ENCODE peak calls at places on chromosomes 13 and 19, in four cellular contexts. Y is K562, V is HepG2, E is GM12878. T is an unnamed sample.

GRCh38 chr19:53432088-53432661 is 391 bp downstream of the ZNF761 start:
- DNase-seq in Y (peak), V (no peak), E (no peak), T (peak)

GRCh38 chr19:7386308-7386707 is 37.6 kb downstream of the ARHGEF18 start:
- DNase-seq in E (no peak), V (no peak), Y (no peak), T (peak)

GRCh38 chr19:49940482-49940791 is 11.1 kb upstream of the NUP62 start:
- DNase-seq in V (no peak), Y (no peak), E (no peak), T (no peak)

GRCh38 chr19:14363203-14364097 is 17.8 kb upstream of the ADGRE5 start:
- DNase-seq in E (no peak), Y (peak), V (peak), T (peak)

GRCh38 chr13:61954092-61954491 is 538.4 kb upstream of the PCDH20 start:
- DNase-seq in E (no peak), V (peak), Y (no peak), T (no peak)

GRCh38 chr13:74201530-74201929 is 67.3 kb upstream of the KLF12 start:
- DNase-seq in Y (no peak), E (no peak), V (no peak), T (no peak)

GRCh38 chr19:34500656-34501120 is 19.1 kb downstream of the WTIP start:
- DNase-seq in Y (peak), V (no peak), E (no peak), T (peak)

GRCh38 chr13:96958286-96958891 is 35.9 kb downstream of the OXGR1 start:
- DNase-seq in E (no peak), V (peak), Y (peak), T (no peak)

GRCh38 chr19:1884291-1884718 is 991 bp downstream of the ABHD17A start:
- DNase-seq in Y (peak), V (no peak), E (no peak), T (no peak)

GRCh38 chr19:6826281-6826920 is 53.9 kb downstream of the VAV1 start:
- DNase-seq in V (no peak), E (no peak), Y (no peak), T (no peak)

GRCh38 chr13:51576754-51577153 is 7.5 kb upstream of the WDFY2 start:
- DNase-seq in V (no peak), Y (no peak), E (no peak), T (no peak)

GRCh38 chr19:50511069-50511822 is at the start of gene JOSD2:
- DNase-seq in V (peak), Y (peak), E (peak), T (peak)

GRCh38 chr13:95552539-95553270 is at the start of gene CLDN10:
- DNase-seq in V (no peak), E (no peak), Y (peak), T (peak)

GRCh38 chr13:93603043-93603442 is 376.4 kb downstream of the GPC6 start:
- DNase-seq in Y (no peak), E (no peak), V (no peak), T (no peak)

GRCh38 chr13:42525035-42525504 is 48.9 kb upstream of the TNFSF11 start:
- DNase-seq in V (no peak), E (no peak), Y (no peak), T (no peak)

GRCh38 chr13:47396915-47397314 is 500.1 kb upstream of the HTR2A start:
- DNase-seq in V (no peak), Y (no peak), E (no peak), T (peak)

DNA sequence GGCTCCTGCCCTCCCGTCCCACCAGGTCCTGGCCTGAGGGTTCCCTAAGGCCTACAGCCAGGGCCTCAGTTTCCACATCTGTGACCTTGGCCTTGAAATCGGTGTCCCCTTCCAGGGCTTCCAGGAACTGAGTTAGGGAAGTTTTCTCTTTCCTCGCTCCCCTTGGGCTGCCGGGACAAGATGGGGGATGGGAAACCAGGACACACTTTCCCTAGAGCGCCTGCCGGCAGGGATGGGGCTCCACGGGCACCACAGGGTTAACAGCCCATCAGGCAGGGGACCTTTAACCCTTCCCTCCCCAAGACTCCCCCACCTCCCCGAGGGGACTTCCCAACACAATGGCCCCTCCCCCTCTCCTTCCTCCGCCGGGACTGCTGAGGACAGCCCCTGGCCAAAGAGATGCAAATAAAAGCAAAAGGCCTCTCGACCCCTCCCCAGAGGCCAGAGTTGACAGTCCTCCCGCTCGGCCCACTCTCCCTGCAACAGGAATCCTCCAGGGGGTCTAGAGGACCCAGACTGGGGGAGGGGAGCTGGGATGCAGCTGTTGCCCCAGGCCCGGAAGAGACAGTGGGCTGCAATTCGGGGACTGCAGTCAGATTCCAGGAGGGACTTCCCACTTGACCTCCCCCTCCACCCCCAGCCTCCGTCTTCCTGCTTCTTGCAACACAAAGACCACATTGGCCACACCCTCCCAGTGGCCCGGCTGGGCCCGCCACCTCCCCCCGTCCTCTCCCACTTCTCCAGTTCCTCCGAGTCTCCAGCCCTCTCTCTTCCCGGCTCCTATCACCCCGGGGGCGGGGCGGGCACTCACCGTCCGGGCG is 3.4 kb downstream of the BBC3 start:
- DNase-seq in Y (peak), E (peak), V (peak), T (peak)
- TF ChIP-seq TCF7 in Y (no peak), E (no peak), V (no peak), T (no peak)

DNA sequence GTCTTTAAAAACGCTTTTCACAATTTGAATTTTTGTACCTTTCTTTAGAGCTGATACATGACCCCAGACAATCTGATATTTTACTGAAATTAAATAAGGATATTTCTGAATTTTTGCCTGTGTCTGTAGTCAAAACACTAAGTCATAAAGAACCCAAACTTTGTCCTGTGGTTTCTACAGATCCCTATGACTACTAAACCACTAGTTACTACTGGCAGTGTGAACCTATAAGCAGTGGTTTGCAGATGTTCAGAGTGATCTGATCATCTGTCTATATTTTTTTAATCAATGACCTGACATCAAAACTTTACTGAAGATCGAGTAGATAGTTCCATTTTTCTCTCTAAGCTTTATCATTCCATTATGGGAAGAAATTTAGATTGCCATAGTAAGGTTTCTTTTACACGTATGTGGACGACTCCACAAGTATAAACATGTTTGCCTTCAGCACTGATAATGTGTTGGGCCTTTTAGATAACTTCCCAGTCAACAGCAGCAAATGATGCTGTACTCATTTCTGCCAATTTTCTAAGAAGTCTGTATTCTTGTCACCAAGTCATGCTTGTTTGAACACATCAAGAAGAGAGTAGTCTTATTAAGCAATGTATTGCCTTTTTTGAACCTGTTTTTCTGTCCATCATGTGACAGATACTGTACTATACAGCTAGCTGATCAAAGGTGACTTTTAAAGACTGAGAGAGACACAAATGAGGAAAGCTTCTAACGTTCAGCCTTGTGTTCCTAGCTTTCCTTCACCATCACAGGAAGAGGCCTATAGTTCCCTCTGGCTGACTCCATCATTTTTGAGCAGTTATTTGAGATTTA is 21.9 kb downstream of the POLR1D start:
- DNase-seq in E (no peak), V (no peak), Y (no peak), T (no peak)
- TF ChIP-seq TCF7 in E (no peak), V (no peak), Y (no peak), T (no peak)

DNA sequence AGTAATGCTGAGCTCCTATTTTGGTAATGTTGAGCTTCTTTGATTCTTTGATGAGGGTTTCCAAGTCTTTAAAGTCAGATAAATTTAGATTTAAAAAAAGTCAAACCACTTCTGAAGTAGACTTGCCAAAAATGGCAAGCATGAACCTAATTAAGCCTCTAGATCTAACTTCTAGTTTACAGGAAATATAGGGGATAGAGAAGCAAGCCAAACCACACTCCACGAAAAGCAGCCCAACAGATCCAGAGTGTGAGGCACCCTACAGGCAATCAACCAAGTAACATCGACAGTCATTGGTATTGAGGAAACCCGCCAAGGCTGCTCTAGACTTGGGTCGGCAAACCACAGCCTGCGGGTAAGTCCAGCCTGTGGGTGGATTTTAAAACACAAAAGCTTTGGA is 3.7 kb downstream of the GGACT start:
- DNase-seq in V (no peak), E (no peak), Y (no peak), T (no peak)
- TF ChIP-seq TCF7 in V (no peak), E (no peak), Y (no peak), T (no peak)

DNA sequence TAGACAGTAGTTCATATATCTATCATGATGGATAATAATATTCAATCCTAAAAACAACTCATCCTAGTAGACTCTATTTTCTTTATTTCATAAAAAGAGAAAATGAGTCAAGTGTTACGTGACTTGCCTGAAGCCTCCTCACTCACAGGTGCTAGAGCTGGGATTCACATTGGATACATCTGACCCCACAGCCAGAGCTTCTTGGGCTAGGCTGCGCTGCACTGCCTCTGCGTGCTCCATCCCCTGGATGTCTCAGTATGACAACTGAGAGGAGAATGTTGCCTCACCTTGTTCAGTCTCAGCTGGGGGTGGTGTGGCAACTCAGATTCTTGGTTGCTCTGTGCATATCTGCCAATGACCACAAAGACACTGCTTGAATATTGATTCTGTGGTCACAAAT is 286.6 kb downstream of the LIG4 start:
- DNase-seq in Y (no peak), V (no peak), E (no peak), T (no peak)
- TF ChIP-seq TCF7 in Y (no peak), V (no peak), E (no peak), T (no peak)

GRCh38 chr13:112774829-112775565 is 85.2 kb downstream of the ATP11A start:
- DNase-seq in V (no peak), Y (no peak), E (no peak), T (no peak)

GRCh38 chr13:112775791-112776279 is 86.0 kb downstream of the ATP11A start:
- DNase-seq in E (no peak), V (no peak), Y (no peak), T (no peak)

GRCh38 chr13:112776354-112776753 is 86.5 kb downstream of the ATP11A start:
- DNase-seq in V (no peak), Y (no peak), E (no peak), T (no peak)

GRCh38 chr13:112777637-112778406 is 88.0 kb downstream of the ATP11A start:
- DNase-seq in V (no peak), Y (no peak), E (no peak), T (peak)

DNA sequence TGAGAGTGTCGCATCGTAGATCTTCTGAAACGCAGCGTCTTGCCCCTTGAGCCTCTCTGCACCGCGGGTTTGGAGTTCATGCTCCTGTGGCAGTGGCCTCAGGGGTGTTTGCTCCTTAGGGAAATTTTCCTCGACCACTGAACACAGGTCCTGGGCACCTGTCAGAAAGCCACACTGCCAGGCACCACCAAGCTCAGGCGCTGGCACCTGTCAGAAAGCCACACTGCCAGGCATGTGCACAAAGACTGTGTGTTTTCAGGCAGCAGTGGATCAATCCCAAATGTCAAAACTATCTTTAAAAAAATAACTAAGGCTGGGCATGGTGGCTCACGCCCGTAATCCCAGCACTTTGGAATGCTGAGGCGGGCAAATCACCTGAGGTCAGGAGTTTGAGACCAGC is 87.1 kb downstream of the ATP11A start:
- DNase-seq in V (no peak), Y (no peak), E (no peak), T (peak)
- TF ChIP-seq TCF7 in V (no peak), Y (no peak), E (no peak), T (no peak)

GRCh38 chr13:40613192-40613818 is 53.1 kb downstream of the FOXO1 start:
- DNase-seq in V (no peak), E (peak), Y (no peak), T (no peak)
- TF ChIP-seq TCF7 in V (no peak), E (no peak), Y (no peak), T (no peak)

GRCh38 chr19:501646-502045 is 5.4 kb downstream of the MADCAM1 start:
- DNase-seq in V (no peak), Y (no peak), E (no peak), T (no peak)

GRCh38 chr19:507286-508203 is at the start of gene TPGS1:
- DNase-seq in Y (peak), E (no peak), V (peak), T (peak)

GRCh38 chr19:506404-507285 is 652 bp upstream of the TPGS1 start:
- DNase-seq in V (peak), Y (peak), E (peak), T (peak)

GRCh38 chr19:508204-509150 is 1.2 kb downstream of the TPGS1 start:
- DNase-seq in V (no peak), Y (peak), E (no peak), T (no peak)

DNA sequence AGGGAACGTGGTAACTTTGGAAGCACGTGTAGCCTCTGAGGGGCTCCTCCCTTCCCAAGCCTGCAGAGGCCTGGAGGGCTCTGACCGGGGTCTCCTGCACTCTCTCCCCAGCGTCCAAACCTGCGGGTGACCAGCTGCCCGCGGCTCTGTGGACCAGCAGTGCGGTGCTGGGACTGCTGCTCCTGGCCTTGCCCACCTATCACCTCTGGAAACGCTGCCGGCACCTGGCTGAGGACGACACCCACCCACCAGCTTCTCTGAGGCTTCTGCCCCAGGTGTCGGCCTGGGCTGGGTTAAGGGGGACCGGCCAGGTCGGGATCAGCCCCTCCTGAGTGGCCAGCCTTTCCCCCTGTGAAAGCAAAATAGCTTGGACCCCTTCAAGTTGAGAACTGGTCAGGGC is 2.7 kb upstream of the TPGS1 start:
- DNase-seq in V (no peak), Y (no peak), E (no peak), T (no peak)
- TF ChIP-seq TCF7 in V (no peak), Y (no peak), E (no peak), T (no peak)

DNA sequence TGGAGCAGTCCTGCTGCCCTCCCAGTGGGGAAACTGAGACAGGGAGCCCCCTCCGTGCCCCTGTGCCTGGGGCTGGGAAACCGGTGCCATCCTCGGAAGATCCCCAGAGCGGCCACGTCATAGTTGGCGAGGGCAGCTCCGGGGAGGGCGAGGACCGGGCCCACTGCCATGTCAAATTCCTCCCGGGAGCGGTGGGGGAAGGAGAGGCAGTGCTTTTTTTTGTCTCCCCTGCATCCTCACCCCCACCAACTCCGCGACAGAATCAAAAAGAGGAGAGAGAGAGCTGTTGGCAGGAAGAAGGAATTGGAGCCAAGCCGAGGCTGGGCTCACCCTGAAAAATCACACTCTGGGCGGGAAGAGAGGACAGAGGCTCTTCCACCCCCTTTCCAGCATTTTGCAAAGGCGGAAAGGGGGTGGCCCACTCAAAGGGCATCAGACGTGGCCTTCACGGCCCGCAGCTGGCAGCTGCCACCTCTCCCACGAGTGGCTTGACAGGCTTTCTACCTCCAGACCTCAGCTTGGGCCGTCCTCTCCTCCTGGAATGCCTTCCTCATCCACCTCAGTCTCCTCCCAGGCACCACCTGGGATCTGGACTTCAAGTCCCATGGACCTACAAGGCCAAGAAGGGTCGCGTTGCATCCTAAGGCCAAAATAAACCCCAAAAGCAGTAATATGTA is 19.6 kb upstream of the NFIC start:
- DNase-seq in V (no peak), Y (no peak), E (no peak), T (no peak)
- TF ChIP-seq TCF7 in V (no peak), Y (no peak), E (no peak), T (no peak)

GRCh38 chr13:110236831-110237261 is 70.1 kb downstream of the COL4A1 start:
- DNase-seq in Y (no peak), V (no peak), E (no peak), T (no peak)
- TF ChIP-seq TCF7 in Y (no peak), V (no peak), E (no peak), T (no peak)

GRCh38 chr13:23175920-23176319 is 4.9 kb upstream of the SGCG start:
- DNase-seq in V (no peak), E (no peak), Y (no peak), T (no peak)
- TF ChIP-seq TCF7 in V (no peak), E (no peak), Y (no peak), T (no peak)

T was measured in WTC11.